ENCODE peak calls at places on chromosomes 16 and 17, in five cellular contexts. M is gastrocnemius medialis, F is heart left ventricle, G is adrenal gland, K is body of pancreas. U is an unnamed sample.

GRCh38 chr17:71631483-71631882 is 489.3 kb upstream of the SOX9 start:
- DNase-seq in F (no peak), M (no peak), K (no peak), G (no peak), U (no peak)

GRCh38 chr16:80628254-80628653 is 87.5 kb downstream of the DYNLRB2 start:
- DNase-seq in G (no peak), F (no peak), M (no peak), K (no peak), U (no peak)

GRCh38 chr17:51103050-51103449 is 17.6 kb downstream of the SPAG9 start:
- DNase-seq in M (no peak), K (no peak), F (no peak), G (peak; percentile 1), U (no peak)

GRCh38 chr17:31147507-31148202 is 52.9 kb downstream of the NF1 start:
- DNase-seq in F (no peak), G (no peak), K (no peak), M (no peak), U (no peak)

GRCh38 chr17:64171041-64171440 is 41.1 kb upstream of the ERN1 start:
- DNase-seq in F (no peak), M (no peak), G (no peak), K (no peak), U (no peak)

GRCh38 chr16:3023415-3023668 is 400 bp downstream of the HCFC1R1 start:
- DNase-seq in F (no peak), M (no peak), K (peak; percentile 68), G (peak; percentile 67), U (no peak)

GRCh38 chr16:65122974-65123845 is 1.3 kb upstream of the CDH11 start:
- DNase-seq in K (no peak), M (no peak), G (peak; percentile 51), F (peak; percentile 69), U (no peak)

GRCh38 chr17:50848039-50848438 is 12.7 kb downstream of the WFIKKN2 start:
- DNase-seq in K (no peak), M (no peak), F (no peak), G (peak; percentile 13), U (no peak)

GRCh38 chr16:54930034-54930938 is at the start of gene IRX5:
- DNase-seq in F (peak; percentile 93), M (peak; percentile 57), K (peak; percentile 83), G (peak; percentile 84), U (no peak)

GRCh38 chr16:15990902-15991301 is 41.5 kb downstream of the ABCC1 start:
- DNase-seq in K (no peak), F (no peak), G (no peak), M (no peak), U (peak; percentile 39)

GRCh38 chr17:62971853-62972252 is 5.8 kb downstream of the TANC2 start:
- DNase-seq in M (no peak), F (no peak), G (no peak), K (no peak), U (no peak)

GRCh38 chr17:63165420-63165819 is 199.4 kb downstream of the TANC2 start:
- DNase-seq in M (no peak), F (no peak), K (no peak), G (no peak), U (no peak)

GRCh38 chr16:4937782-4938682 is 1.1 kb upstream of the PPL start:
- DNase-seq in M (peak; percentile 38), F (no peak), G (peak; percentile 62), K (peak; percentile 55), U (no peak)

GRCh38 chr17:31339906-31340661 is 18.7 kb upstream of the EVI2A start:
- DNase-seq in M (no peak), K (no peak), G (peak; percentile 27), F (no peak), U (no peak)

GRCh38 chr16:77674888-77675287 is 47.4 kb upstream of the NUDT7 start:
- DNase-seq in G (no peak), F (no peak), K (no peak), M (no peak), U (no peak)

GRCh38 chr16:16778322-16778721 is 399.4 kb downstream of the NPIPA7 start:
- DNase-seq in G (no peak), M (no peak), F (no peak), K (no peak), U (no peak)

GRCh38 chr17:31582151-31582907 is 190.9 kb downstream of the RAB11FIP4 start:
- DNase-seq in K (peak; percentile 67), M (no peak), F (peak; percentile 75), G (peak; percentile 63), U (no peak)

GRCh38 chr17:65099941-65100315 is 37.2 kb upstream of the RGS9 start:
- DNase-seq in G (peak; percentile 55), K (peak; percentile 48), M (no peak), F (no peak), U (peak; percentile 67)

GRCh38 chr16:55297910-55298175 is 26.2 kb upstream of the IRX6 start:
- DNase-seq in K (no peak), M (no peak), G (no peak), F (no peak), U (no peak)

GRCh38 chr16:84357191-84357651 is 11.1 kb upstream of the ATP2C2 start:
- DNase-seq in F (no peak), G (no peak), M (no peak), K (no peak), U (no peak)

GRCh38 chr17:81057079-81057730 is 22.3 kb downstream of the BAIAP2 start:
- DNase-seq in M (peak; percentile 81), K (no peak), F (peak; percentile 61), G (no peak), U (no peak)

GRCh38 chr17:75869282-75870141 is 8.9 kb downstream of the TRIM47 start:
- DNase-seq in F (peak; percentile 69), K (no peak), G (no peak), M (no peak), U (no peak)

GRCh38 chr16:30699615-30700099 is 686 bp downstream of the SRCAP start:
- DNase-seq in G (no peak), K (no peak), F (no peak), M (no peak), U (no peak)

GRCh38 chr16:56263711-56264608 is 72.7 kb downstream of the GNAO1 start:
- DNase-seq in M (no peak), F (peak; percentile 56), G (no peak), K (no peak), U (no peak)

GRCh38 chr16:3696425-3697218 is 20.7 kb downstream of the TRAP1 start:
- DNase-seq in M (peak; percentile 76), K (no peak), F (no peak), G (no peak), U (no peak)

GRCh38 chr17:59762022-59762825 is 54.8 kb downstream of the VMP1 start:
- DNase-seq in M (no peak), F (no peak), K (peak; percentile 57), G (no peak), U (no peak)

DNA sequence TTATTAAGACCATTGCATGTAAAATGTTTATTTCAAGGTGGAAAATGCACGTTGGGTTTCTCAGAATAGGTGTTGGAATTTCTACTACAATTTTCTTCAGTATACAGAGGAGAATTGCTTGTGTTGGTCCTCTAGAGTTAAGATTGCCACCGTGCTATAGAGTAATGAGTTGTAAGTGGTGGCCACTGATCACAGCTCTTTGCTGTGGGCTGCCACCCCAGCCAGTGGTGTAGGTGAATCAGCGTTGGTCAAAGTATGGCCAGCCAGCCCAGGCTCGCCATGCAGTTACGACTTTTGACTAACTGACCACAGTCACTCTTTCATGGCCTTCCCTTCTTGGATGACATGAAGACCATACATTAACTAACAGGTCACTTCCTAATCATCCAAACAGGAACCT is 12.6 kb upstream of the PRKAR1A start:
- DNase-seq in F (no peak), K (no peak), M (no peak), G (no peak), U (no peak)
- TF ChIP-seq POLR2A in F (no peak), K (no peak), M (no peak), G (no peak), U (no peak)

GRCh38 chr17:17545031-17545820 is 46.3 kb downstream of the PEMT start:
- DNase-seq in K (no peak), G (no peak), M (no peak), F (peak; percentile 26), U (no peak)
- TF ChIP-seq POLR2A in K (no peak), G (no peak), M (no peak), F (no peak), U (no peak)

GRCh38 chr17:4998666-4999428 is 1.1 kb downstream of the KIF1C start:
- DNase-seq in K (peak; percentile 49), G (no peak), F (peak; percentile 50), M (no peak), U (peak; percentile 55)

GRCh38 chr17:4999429-5000093 is 1.8 kb downstream of the KIF1C start:
- DNase-seq in G (no peak), M (no peak), F (no peak), K (no peak), U (no peak)

GRCh38 chr17:4998027-4998665 is 396 bp downstream of the KIF1C start:
- DNase-seq in F (peak; percentile 80), K (peak; percentile 60), M (peak; percentile 50), G (peak; percentile 69), U (peak; percentile 62)

GRCh38 chr17:5000237-5000639 is 2.5 kb downstream of the KIF1C start:
- DNase-seq in G (peak; percentile 72), F (peak; percentile 95), K (peak; percentile 59), M (peak; percentile 96), U (no peak)

DNA sequence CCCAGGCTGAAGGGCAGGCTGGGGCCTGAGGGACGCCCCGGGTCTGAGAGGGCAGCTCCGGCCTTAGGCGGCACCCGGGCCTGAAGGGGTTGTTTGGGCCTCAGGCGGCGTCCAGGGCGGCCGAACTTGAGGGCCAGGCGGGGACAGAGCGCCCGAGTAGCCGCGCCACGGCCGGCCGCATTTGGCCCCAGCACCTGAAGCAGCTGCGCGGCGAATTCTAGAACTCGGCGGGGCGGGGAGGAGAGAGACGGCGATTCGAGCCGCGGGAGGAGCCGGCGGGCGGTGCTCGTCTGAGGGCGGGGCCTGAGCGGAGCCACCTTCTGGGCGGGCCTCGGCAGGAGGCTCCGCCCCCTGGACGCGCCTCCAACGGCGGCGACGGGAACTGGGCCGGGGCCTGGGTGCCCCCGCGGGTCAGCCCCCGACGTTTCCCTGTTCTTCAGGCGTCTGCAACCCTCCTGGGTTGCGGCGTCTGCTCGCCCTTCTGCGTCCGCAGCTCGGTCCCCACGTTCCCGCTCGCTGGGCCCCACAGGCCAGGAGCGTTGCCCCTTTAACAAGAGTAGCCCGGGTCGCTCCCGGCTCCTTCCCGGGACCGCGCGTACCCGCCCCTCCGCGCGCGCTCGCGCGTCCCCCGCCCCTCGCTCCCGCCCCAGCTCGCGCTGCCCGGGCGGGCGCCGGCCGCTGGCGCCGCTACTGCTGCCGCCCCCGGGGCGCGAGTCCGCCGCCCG is at the start of the genes INCA1 and KIF1C:
- DNase-seq in K (peak; percentile 94), F (peak; percentile 96), M (peak; percentile 93), G (peak; percentile 94), U (peak; percentile 99)
- TF ChIP-seq POLR2A in K (peak; percentile 85), F (no peak), M (peak; percentile 86), G (peak; percentile 82), U (no peak)

DNA sequence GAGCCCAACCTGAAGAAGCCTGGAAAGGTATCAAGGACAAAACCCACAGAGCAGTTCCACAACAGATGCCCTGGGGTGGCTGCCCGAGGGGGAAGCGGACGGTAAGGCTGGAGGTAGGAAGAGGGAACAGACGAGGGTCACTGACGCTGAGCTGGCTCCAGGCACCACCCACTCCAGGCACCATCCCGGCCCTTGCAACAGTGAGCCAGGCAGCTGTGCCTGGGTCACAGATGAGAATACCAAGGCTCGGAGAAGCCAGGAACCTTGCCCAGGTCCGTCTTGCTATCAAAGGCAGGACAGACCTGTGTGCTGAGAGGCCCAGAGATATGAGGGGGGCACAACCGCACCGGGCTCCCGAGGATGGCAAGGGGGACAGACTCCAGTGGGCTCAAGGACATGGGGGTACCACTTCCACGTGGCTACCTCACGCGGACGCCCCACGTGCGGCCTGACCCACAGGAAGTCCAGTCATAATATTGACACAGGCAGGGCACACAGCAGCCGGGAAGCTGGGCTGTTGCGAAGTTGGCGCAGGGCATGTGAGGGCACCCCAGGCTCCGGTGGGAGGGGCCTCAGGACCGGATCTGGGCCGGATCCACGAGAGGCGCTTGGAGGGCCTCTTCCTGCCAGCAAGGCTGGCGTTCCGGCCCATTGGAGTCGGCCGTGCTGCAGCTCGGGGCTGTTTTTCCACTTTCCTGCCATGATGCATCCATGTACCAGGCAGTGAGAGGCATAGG is 29.9 kb downstream of the PEMT start:
- DNase-seq in G (peak; percentile 33), M (peak; percentile 53), F (no peak), K (peak; percentile 79), U (no peak)
- TF ChIP-seq POLR2A in G (no peak), M (no peak), F (no peak), K (no peak), U (no peak)